ENCODE peak calls at places on chromosomes 4 and X, in six cellular contexts. B is mesenchymal stem cell; W is activated CD8-positive, alpha-beta T cell treated with anti-CD3 and anti-CD28 coated beads, Interleukin-2, amount 10 ng/mL, durations not matched to agents 7 days and 5 days; I is heart left ventricle; M is T-helper 9 cell; Y is activated CD8-positive, alpha-beta memory T cell treated with anti-CD3 and anti-CD28 coated beads for 48 hours. T is an unnamed sample.

GRCh38 chrX:69116077-69116476 is 49.2 kb downstream of the PJA1 start:
- DNase-seq in B (no peak), W (no peak), I (no peak), M (no peak), Y (no peak), T (no peak)

GRCh38 chr4:95085118-95085833 is 327.5 kb downstream of the BMPR1B start:
- DNase-seq in B (no peak), W (no peak), I (no peak), M (no peak), Y (no peak), T (no peak)

GRCh38 chr4:128347175-128347868 is 59.7 kb upstream of the PGRMC2 start:
- DNase-seq in B (peak), W (no peak), I (no peak), M (no peak), Y (no peak), T (no peak)

GRCh38 chr4:2829933-2830451 is 13.7 kb upstream of the ADD1 start:
- DNase-seq in B (no peak), W (no peak), I (peak), M (no peak), Y (no peak), T (no peak)

GRCh38 chrX:153966841-153967535 is 4.6 kb downstream of the HCFC1 start:
- DNase-seq in B (no peak), W (no peak), I (peak), M (no peak), Y (no peak), T (no peak)

GRCh38 chrX:136768469-136769084 is 12.2 kb downstream of the ARHGEF6 start:
- DNase-seq in B (peak), W (peak), I (peak), M (no peak), Y (no peak), T (no peak)

GRCh38 chrX:41027388-41027787 is 57.9 kb upstream of the USP9X start:
- DNase-seq in B (peak), W (no peak), I (no peak), M (no peak), Y (no peak), T (no peak)

GRCh38 chrX:46620505-46620904 is 46.9 kb downstream of the CHST7 start:
- DNase-seq in B (no peak), W (no peak), I (no peak), M (no peak), Y (no peak), T (no peak)

GRCh38 chr4:163137581-163137980 is 29.1 kb downstream of the NAF1 start:
- DNase-seq in B (no peak), W (no peak), I (no peak), M (no peak), Y (no peak), T (no peak)

GRCh38 chr4:41136456-41136855 is 77.9 kb downstream of the APBB2 start:
- DNase-seq in B (no peak), W (no peak), I (no peak), M (no peak), Y (no peak), T (no peak)

GRCh38 chr4:69089388-69089787 is 6.9 kb upstream of the UGT2B7 start:
- DNase-seq in B (no peak), W (no peak), I (no peak), M (no peak), Y (no peak), T (no peak)

T was measured in activated CD4-positive, CD25-positive, alpha-beta regulatory T cell treated with anti-CD3 and anti-CD28 coated beads, Interleukin-2, amount 50 U/mL, for 16 hours.